ENCODE peak calls at places on chromosomes 2 and 18, in five cellular contexts. X, V, Q, J and I are unnamed samples.
A peak's percentile ranks its signal among the peaks of the same experiment; 100 is the strongest.

GRCh38 chr18:30675493-30675892 is 367.0 kb downstream of the DSC3 start:
- DNase-seq in V (no peak), Q (no peak), X (no peak), J (no peak), I (no peak)

GRCh38 chr2:238669046-238669445 is 178.8 kb upstream of the TWIST2 start:
- DNase-seq in Q (no peak), X (no peak), V (no peak), J (no peak), I (no peak)

GRCh38 chr2:239666053-239666854 is 265.4 kb upstream of the HDAC4 start:
- DNase-seq in V (no peak), X (no peak), J (no peak), Q (no peak), I (no peak)

GRCh38 chr2:86821306-86821705 is 30.6 kb upstream of the CD8A start:
- DNase-seq in X (no peak), J (no peak), V (no peak), Q (peak; percentile 45), I (peak; percentile 70)

GRCh38 chr2:237411683-237412349 is 2.1 kb downstream of the COL6A3 start:
- DNase-seq in Q (no peak), J (no peak), X (no peak), V (peak; percentile 75), I (no peak)

GRCh38 chr2:157903626-157904025 is 27.5 kb upstream of the ACVR1 start:
- DNase-seq in J (no peak), X (no peak), Q (no peak), V (no peak), I (no peak)

GRCh38 chr2:11073251-11073650 is 82.0 kb upstream of the SLC66A3 start:
- DNase-seq in V (peak; percentile 53), Q (no peak), X (peak; percentile 36), J (peak; percentile 83), I (peak; percentile 10)

GRCh38 chr2:48933824-48934223 is 178.3 kb upstream of the LHCGR start:
- DNase-seq in Q (no peak), J (no peak), X (no peak), V (no peak), I (no peak)

GRCh38 chr2:68196120-68196716 is 38.5 kb downstream of the PNO1 start:
- DNase-seq in Q (no peak), J (no peak), V (peak; percentile 73), X (no peak), I (peak; percentile 63)

GRCh38 chr2:166464187-166464586 is 29.9 kb downstream of the SCN7A start:
- DNase-seq in V (no peak), X (no peak), Q (no peak), J (no peak), I (no peak)

GRCh38 chr2:201232125-201232815 is 28.1 kb upstream of the CASP8 start:
- DNase-seq in X (peak; percentile 75), Q (peak; percentile 94), J (peak; percentile 89), V (peak; percentile 96), I (peak; percentile 96)

GRCh38 chr2:201233192-201234166 is 26.9 kb upstream of the CASP8 start:
- DNase-seq in X (peak; percentile 76), V (peak; percentile 39), Q (peak; percentile 81), J (no peak), I (peak; percentile 98)

GRCh38 chr2:201223089-201224073 is 37.0 kb upstream of the CASP8 start:
- DNase-seq in X (no peak), J (no peak), V (no peak), Q (no peak), I (no peak)

GRCh38 chr2:201228271-201228911 is 31.9 kb upstream of the CASP8 start:
- DNase-seq in Q (no peak), V (peak; percentile 23), X (no peak), J (no peak), I (no peak)

GRCh38 chr2:201228912-201229290 is 31.4 kb upstream of the CASP8 start:
- DNase-seq in Q (no peak), J (no peak), X (peak; percentile 17), V (no peak), I (no peak)
- H3K4me3 ChIP-seq in Q (no peak overlapping the region), J (no peak overlapping the region), X (no peak overlapping the region), V (no peak overlapping the region), I (no peak overlapping the region)

DNA sequence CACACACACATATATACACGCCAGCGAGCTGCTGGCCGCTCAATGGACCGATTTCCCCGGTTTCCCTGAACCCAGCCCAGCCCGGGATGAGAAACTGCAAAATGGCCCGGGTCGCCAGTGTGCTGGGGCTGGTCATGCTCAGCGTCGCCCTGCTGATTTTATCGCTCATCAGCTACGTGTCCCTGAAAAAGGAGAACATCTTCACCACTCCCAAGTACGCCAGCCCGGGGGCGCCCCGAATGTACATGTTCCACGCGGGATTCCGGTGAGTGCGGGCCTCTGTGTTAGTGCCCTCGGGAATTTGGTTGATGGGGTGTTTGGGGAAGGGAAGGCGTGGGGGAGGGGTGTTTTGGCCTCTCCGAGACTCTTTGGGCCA is 392 bp downstream of the ST8SIA3 start:
- DNase-seq in Q (no peak), J (peak; percentile 59), X (no peak), V (no peak), I (no peak)
- H3K4me3 ChIP-seq in Q (no peak overlapping the region), J (peak overlapping the region; percentile 95), X (no peak overlapping the region), V (no peak overlapping the region), I (no peak overlapping the region)

GRCh38 chr2:26975656-26976055 is 5.2 kb downstream of the MAPRE3 start:
- DNase-seq in Q (no peak), V (no peak), X (no peak), J (no peak), I (no peak)
- H3K4me3 ChIP-seq in Q (no peak overlapping the region), V (no peak overlapping the region), X (no peak overlapping the region), J (no peak overlapping the region), I (no peak overlapping the region)

GRCh38 chr2:172821370-172822338 is 86.0 kb downstream of the RAPGEF4 start:
- DNase-seq in X (no peak), Q (no peak), V (peak; percentile 71), J (no peak), I (no peak)
- H3K4me3 ChIP-seq in X (no peak overlapping the region), Q (no peak overlapping the region), V (no peak overlapping the region), J (no peak overlapping the region), I (no peak overlapping the region)